ENCODE peak calls at places on chromosomes 6 and 20, in ten cellular contexts. U is MCF 10A, A is AG04450, S is nephron progenitor cell, Q is Peyer's patch, F is ascending aorta, I is ovary, K is upper lobe of right lung, O is fibroblast of pulmonary artery, L is HCT116. T is an unnamed sample.

GRCh38 chr6:106858653-106859092 is 115.9 kb downstream of the CD24 start:
- DNase-seq in O (peak), U (peak), Q (peak), A (peak), L (no peak), K (no peak), I (no peak), F (no peak), S (no peak), T (no peak)

GRCh38 chr6:130858498-130859160 is 31.4 kb downstream of the SMLR1 start:
- DNase-seq in A (no peak), Q (no peak), S (no peak), U (no peak), I (no peak), F (no peak), L (no peak), K (no peak), O (no peak), T (no peak)

GRCh38 chr6:55729665-55730064 is 145.7 kb downstream of the BMP5 start:
- DNase-seq in I (no peak), O (no peak), S (no peak), F (no peak), L (no peak), Q (no peak), A (no peak), K (no peak), U (peak), T (no peak)

GRCh38 chr6:21664263-21665081 is 70.9 kb downstream of the SOX4 start:
- DNase-seq in L (no peak), U (peak), F (no peak), O (peak), A (no peak), I (peak), K (peak), Q (no peak), S (peak), T (no peak)

GRCh38 chr20:40811660-40812414 is 122.8 kb upstream of the MAFB start:
- DNase-seq in F (no peak), S (no peak), K (no peak), U (no peak), I (no peak), L (no peak), Q (no peak), O (no peak), A (no peak), T (no peak)

GRCh38 chr20:57708694-57709673 is 831 bp downstream of the PMEPA1 start:
- DNase-seq in O (peak), I (peak), F (no peak), L (no peak), U (no peak), K (peak), S (peak), Q (peak), A (no peak), T (no peak)

GRCh38 chr6:6004147-6004995 is 2.4 kb downstream of the NRN1 start:
- DNase-seq in U (no peak), A (no peak), K (no peak), L (no peak), S (peak), I (no peak), Q (no peak), F (no peak), O (peak), T (no peak)

GRCh38 chr6:96420294-96420693 is 101.3 kb upstream of the UFL1 start:
- DNase-seq in K (no peak), O (no peak), U (no peak), Q (no peak), F (no peak), A (no peak), L (no peak), I (no peak), S (no peak), T (no peak)

GRCh38 chr20:10536531-10536930 is 101.4 kb downstream of the SLX4IP start:
- DNase-seq in U (peak), L (no peak), F (no peak), S (no peak), K (peak), I (no peak), O (peak), A (no peak), Q (no peak), T (no peak)

GRCh38 chr20:1702288-1702687 is 44.7 kb upstream of the SIRPG start:
- DNase-seq in A (no peak), Q (no peak), F (no peak), L (no peak), O (no peak), S (no peak), K (no peak), I (no peak), U (no peak), T (no peak)

GRCh38 chr6:7631466-7631865 is 41.5 kb downstream of the SNRNP48 start:
- DNase-seq in O (no peak), K (no peak), I (no peak), A (no peak), U (no peak), L (no peak), Q (no peak), F (no peak), S (no peak), T (no peak)

GRCh38 chr6:130494745-130495144 is 128.9 kb downstream of the TMEM200A start:
- DNase-seq in K (no peak), I (no peak), O (no peak), Q (no peak), S (no peak), L (no peak), U (no peak), A (no peak), F (no peak), T (no peak)

GRCh38 chr20:1434571-1435336 is 31.9 kb downstream of the NSFL1C start:
- DNase-seq in F (peak), U (peak), Q (peak), S (no peak), O (peak), L (no peak), I (no peak), K (no peak), A (peak), T (peak)

GRCh38 chr6:33439956-33440648 is 14.3 kb upstream of the ZBTB9 start:
- DNase-seq in Q (no peak), F (no peak), K (no peak), U (no peak), A (no peak), S (no peak), O (no peak), L (no peak), I (no peak), T (no peak)

GRCh38 chr6:137248702-137249101 is 29.5 kb upstream of the IFNGR1 start:
- DNase-seq in A (no peak), Q (no peak), K (no peak), U (no peak), F (no peak), L (no peak), S (no peak), I (no peak), O (no peak), T (no peak)

GRCh38 chr6:151609146-151609962 is 115.5 kb downstream of the CCDC170 start:
- DNase-seq in I (peak), O (peak), U (no peak), L (no peak), K (no peak), A (no peak), S (peak), Q (no peak), F (no peak), T (no peak)

GRCh38 chr6:4813055-4813454 is 36.9 kb downstream of the CDYL start:
- DNase-seq in F (no peak), A (no peak), S (no peak), L (no peak), O (no peak), U (no peak), K (no peak), Q (no peak), I (no peak), T (no peak)

GRCh38 chr20:32494498-32495216 is 90.5 kb downstream of the NOL4L start:
- DNase-seq in O (peak), I (no peak), U (no peak), A (no peak), S (no peak), F (no peak), L (no peak), Q (no peak), K (no peak), T (no peak)

GRCh38 chr6:39934060-39934757 is at the start of gene MOCS1:
- DNase-seq in I (peak), L (peak), F (peak), A (peak), S (peak), O (peak), Q (peak), U (peak), K (peak), T (peak)

GRCh38 chr6:137001287-137001976 is 43.3 kb downstream of the IL20RA start:
- DNase-seq in U (peak), K (no peak), I (no peak), S (peak), O (peak), Q (no peak), F (no peak), A (no peak), L (peak), T (no peak)

DNA sequence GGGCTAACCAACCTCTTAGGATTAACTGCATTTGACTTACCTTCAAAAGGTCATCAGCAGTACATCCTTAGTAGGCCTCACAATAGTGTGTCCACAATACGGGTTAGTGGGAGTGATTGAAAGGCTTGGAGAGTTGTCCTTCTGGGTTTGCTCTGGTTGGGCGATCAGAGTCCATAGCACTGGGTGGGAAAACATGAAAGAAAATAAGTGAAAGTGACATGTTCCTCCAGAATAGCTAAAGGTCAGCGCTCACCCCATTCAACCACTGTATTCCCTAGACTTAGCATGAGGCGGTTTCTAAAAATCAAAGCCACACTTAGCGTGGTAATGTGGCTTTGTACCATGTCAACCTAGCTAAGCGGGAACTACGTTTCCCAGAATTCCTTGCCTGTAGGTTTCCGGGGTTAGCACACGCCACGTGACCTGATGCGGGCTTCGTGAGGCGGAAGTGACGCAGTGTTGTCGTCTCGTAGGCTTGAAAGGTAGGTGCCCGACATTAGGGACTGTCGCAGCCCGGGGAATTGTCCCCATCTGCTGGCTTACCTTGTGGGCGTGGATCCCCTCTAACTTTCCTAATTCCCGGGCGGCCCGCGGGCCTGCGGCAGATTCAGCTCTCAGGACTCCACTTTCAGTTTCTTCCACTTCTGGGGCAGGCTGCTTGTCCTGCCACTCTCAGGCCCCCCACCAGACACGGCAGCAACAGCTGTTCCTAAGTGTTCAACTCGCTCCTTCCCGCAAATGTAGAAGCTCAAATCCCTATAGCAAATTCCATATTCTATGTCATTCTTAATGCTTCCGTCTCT is 19.8 kb upstream of the SCP2D1 start:
- DNase-seq in Q (peak), I (peak), U (peak), K (peak), L (peak), S (peak), O (peak), F (peak), A (peak), T (peak)
- TF ChIP-seq CTCF in Q (no peak), I (no peak), U (no peak), K (no peak), L (no peak), S (no peak), O (no peak), F (no peak), A (no peak), T (peak)

GRCh38 chr20:33589059-33589458 is 73.1 kb upstream of the C20orf144 start:
- DNase-seq in A (no peak), L (no peak), O (no peak), K (no peak), Q (no peak), S (no peak), U (no peak), I (no peak), F (no peak), T (no peak)
- TF ChIP-seq CTCF in A (no peak), L (no peak), O (no peak), K (no peak), Q (no peak), S (no peak), U (no peak), I (no peak), F (no peak), T (no peak)

DNA sequence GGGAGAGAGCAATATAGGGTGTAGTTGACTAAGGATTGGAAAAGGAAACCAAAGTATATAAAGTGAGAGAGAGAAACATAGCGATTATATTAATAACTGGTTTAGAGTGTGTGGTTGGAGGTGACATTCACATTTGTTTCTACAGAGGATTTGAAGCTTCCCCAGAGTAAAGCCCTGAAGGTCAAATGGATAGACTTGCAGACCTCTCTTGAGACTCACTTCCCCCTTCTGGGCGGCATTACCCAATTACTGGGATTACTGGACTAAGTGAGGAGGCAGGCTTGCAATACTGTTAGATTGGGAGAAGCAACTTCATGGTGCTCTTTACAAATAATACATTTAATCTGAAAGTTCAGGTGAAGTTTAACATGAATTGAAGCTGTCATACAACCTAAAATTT is 10.7 kb downstream of the FIG4 start:
- DNase-seq in A (no peak), L (no peak), S (no peak), I (no peak), Q (no peak), U (no peak), O (no peak), K (no peak), F (no peak), T (no peak)
- TF ChIP-seq CTCF in A (no peak), L (no peak), S (no peak), I (no peak), Q (no peak), U (no peak), O (no peak), K (no peak), F (no peak), T (no peak)

GRCh38 chr6:117550078-117550600 is 52.2 kb downstream of the GOPC start:
- DNase-seq in K (no peak), O (no peak), A (no peak), Q (no peak), L (no peak), U (no peak), S (no peak), I (no peak), F (no peak), T (no peak)

GRCh38 chr6:117548797-117549301 is 53.5 kb downstream of the GOPC start:
- DNase-seq in K (no peak), L (no peak), Q (no peak), A (no peak), F (no peak), S (no peak), U (peak), O (peak), I (no peak), T (no peak)

GRCh38 chr6:117546674-117547073 is 55.6 kb downstream of the GOPC start:
- DNase-seq in S (no peak), I (no peak), L (no peak), U (no peak), A (no peak), Q (no peak), K (no peak), F (no peak), O (no peak), T (no peak)

GRCh38 chr6:117549606-117550005 is 52.7 kb downstream of the GOPC start:
- DNase-seq in L (no peak), O (no peak), A (no peak), I (no peak), K (no peak), U (no peak), F (no peak), Q (no peak), S (no peak), T (no peak)

DNA sequence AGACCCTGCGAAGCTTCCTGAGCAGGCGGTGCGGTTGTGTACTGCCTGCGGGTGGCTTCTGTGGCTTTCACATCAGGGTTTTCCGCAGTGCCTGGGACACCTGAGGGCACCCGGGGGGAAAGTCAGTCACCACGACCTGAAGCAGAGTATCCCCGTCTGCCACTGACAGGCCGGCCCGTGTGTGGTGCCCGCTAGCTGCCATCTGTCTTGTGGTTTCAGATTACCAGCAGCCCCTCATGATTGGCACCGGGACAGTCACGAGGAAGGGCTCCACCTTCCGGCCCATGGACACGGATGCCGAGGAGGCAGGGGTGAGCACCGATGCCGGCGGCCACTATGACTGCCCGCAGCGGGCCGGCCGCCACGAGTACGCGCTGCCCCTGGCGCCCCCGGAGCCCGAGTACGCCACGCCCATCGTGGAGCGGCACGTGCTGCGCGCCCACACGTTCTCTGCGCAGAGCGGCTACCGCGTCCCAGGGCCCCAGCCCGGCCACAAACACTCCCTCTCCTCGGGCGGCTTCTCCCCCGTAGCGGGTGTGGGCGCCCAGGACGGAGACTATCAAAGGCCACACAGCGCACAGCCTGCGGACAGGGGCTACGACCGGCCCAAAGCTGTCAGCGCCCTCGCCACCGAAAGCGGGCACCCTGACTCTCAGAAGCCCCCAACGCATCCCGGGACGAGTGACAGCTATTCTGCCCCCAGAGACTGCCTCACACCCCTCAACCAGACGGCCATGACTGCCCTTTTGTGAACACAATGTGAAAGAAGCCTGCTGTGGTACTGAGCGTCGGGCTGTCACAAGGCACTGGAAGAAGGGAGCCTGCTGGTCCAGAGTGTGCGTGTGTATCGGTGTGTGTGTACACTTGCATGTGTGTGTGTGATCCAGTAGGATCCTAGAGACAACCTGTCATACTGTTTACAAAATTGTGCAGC is 54.4 kb downstream of the GOPC start:
- DNase-seq in O (peak), U (no peak), S (no peak), A (no peak), I (peak), Q (peak), F (peak), K (peak), L (no peak), T (peak)
- TF ChIP-seq CTCF in O (no peak), U (no peak), S (no peak), A (no peak), I (no peak), Q (no peak), F (peak), K (no peak), L (no peak), T (no peak)

GRCh38 chr6:81105998-81106397 is 646.5 kb downstream of the TENT5A start:
- DNase-seq in Q (no peak), K (no peak), S (no peak), F (no peak), A (no peak), I (no peak), U (peak), O (peak), L (no peak), T (no peak)
- TF ChIP-seq CTCF in Q (no peak), K (no peak), S (no peak), F (no peak), A (no peak), I (no peak), U (no peak), O (no peak), L (no peak), T (no peak)

GRCh38 chr6:124961784-124962611 is at the start of gene RNF217:
- DNase-seq in S (peak), Q (peak), F (no peak), L (no peak), O (peak), I (peak), A (no peak), K (peak), U (peak), T (peak)

GRCh38 chr6:124961468-124961783 is 811 bp upstream of the RNF217 start:
- DNase-seq in L (no peak), O (no peak), K (no peak), S (no peak), U (no peak), F (no peak), Q (no peak), I (no peak), A (no peak), T (no peak)

GRCh38 chr6:124963416-124964083 is 1.3 kb downstream of the RNF217 start:
- DNase-seq in S (no peak), O (peak), L (no peak), F (no peak), U (peak), A (peak), I (no peak), K (no peak), Q (no peak), T (peak)

GRCh38 chr6:124964084-124964763 is 2.0 kb downstream of the RNF217 start:
- DNase-seq in O (peak), Q (peak), K (no peak), I (peak), U (peak), F (no peak), A (no peak), L (no peak), S (no peak), T (no peak)

DNA sequence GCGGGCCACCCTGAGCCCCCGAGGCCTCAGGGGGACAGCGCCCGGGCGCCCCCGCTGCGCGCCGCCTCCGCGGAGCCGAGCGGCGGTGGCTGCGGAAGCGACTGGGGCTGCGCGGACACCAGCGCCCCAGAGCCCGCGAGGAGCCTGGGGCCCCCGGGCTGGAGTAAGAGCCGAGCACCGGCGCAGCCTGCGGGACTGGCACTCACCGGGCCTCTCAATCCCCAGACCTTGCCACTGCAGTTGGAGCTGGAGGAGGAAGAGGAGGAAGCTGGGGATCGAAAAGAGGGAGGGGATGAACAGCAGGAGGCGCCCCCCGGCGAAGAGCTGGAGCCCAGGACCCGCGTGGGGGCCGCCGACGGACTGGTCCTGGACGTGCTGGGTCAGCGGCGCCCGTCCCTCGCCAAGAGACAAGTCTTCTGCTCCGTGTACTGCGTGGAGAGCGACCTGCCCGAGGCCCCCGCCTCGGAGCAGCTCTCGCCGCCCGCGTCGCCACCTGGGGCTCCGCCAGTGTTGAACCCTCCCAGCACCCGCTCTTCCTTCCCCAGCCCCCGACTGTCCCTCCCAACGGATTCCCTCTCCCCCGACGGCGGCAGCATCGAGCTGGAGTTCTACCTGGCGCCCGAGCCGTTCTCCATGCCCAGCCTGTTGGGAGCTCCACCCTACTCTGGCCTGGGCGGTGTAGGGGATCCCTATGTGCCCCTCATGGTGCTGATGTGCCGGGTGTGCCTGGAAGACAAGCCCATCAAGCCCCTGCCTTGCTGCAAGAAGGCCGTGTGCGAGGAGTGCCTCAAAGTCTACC is 579 bp downstream of the RNF217 start:
- DNase-seq in O (peak), Q (peak), A (no peak), I (peak), U (peak), S (peak), L (no peak), K (peak), F (no peak), T (peak)
- TF ChIP-seq CTCF in O (no peak), Q (no peak), A (peak), I (no peak), U (no peak), S (no peak), L (no peak), K (peak), F (peak), T (no peak)

T was measured in GM10248.